ENCODE peak calls at places on chromosomes 2 and 18, in nine cellular contexts. R is CD8-positive, alpha-beta memory T cell; T is OCI-LY7; C is DND-41; Y is psoas muscle; S is naive thymus-derived CD4-positive, alpha-beta T cell; G is esophagus squamous epithelium; E is GM23248; A is RWPE2. V is an unnamed sample. For H3K4me1, the result is how much of the 10 kb centered on the place peaks cover.

GRCh38 chr2:220293966-220294365 is 666.5 kb downstream of the SLC4A3 start:
- DNase-seq in A (no peak), G (no peak), C (no peak), S (no peak), E (no peak), T (no peak), Y (no peak), R (no peak), V (no peak)

GRCh38 chr2:236309669-236310029 is 45.4 kb upstream of the ASB18 start:
- DNase-seq in S (no peak), A (no peak), C (no peak), T (peak), G (no peak), E (peak), R (no peak), Y (no peak), V (no peak)

GRCh38 chr18:77167276-77167675 is 34.7 kb upstream of the MBP start:
- DNase-seq in G (no peak), S (no peak), A (no peak), E (peak), Y (no peak), T (no peak), R (no peak), C (no peak), V (no peak)

GRCh38 chr2:134367915-134368911 is 114.3 kb downstream of the MGAT5 start:
- DNase-seq in E (no peak), S (no peak), R (no peak), Y (no peak), A (no peak), G (no peak), T (peak), C (peak), V (no peak)

GRCh38 chr2:12555012-12555645 is 161.6 kb upstream of the TRIB2 start:
- DNase-seq in E (peak), S (no peak), A (no peak), R (no peak), C (no peak), Y (no peak), T (no peak), G (no peak), V (no peak)

GRCh38 chr2:113233593-113234550 is 44.8 kb downstream of the PAX8 start:
- DNase-seq in S (no peak), C (no peak), G (no peak), R (no peak), A (no peak), T (peak), Y (no peak), E (peak), V (no peak)

GRCh38 chr2:16281451-16282330 is 341.3 kb downstream of the MYCN start:
- DNase-seq in Y (no peak), S (no peak), R (no peak), G (no peak), E (no peak), A (no peak), T (peak), C (no peak), V (no peak)

GRCh38 chr2:231000211-231000904 is 4.4 kb downstream of the SPATA3 start:
- DNase-seq in S (no peak), C (no peak), G (no peak), A (no peak), Y (no peak), R (no peak), T (no peak), E (peak), V (no peak)

GRCh38 chr18:55302337-55302833 is 285.6 kb downstream of the TCF4 start:
- DNase-seq in S (no peak), A (no peak), G (no peak), C (no peak), R (no peak), E (peak), Y (peak), T (no peak), V (no peak)
- H3K4me1 ChIP-seq in S (under half), A (under half), G (under half), C (under half), R (under half), E (under half), Y (under half), T (under half), V (under half)

DNA sequence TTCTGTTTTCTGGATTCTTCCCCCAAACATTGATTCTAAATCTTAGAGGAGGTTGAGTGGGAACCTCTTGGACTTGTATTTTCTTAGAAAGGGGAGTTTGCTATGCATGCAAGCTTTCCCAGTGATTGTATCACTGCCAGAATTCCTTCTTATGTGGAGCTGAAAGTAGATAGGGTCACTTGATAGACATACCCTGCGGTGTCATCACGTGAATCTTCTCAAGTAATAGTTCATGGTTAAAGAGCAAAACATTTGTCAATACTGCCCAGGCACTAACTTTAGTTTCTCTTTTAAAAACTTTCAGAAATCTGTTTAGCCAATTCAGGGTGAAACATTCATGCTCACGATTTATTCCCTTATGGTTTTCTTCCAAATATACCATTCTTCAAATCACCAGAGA is 6.4 kb downstream of the PMAIP1 start:
- DNase-seq in T (no peak), S (no peak), A (no peak), G (no peak), C (no peak), R (no peak), Y (no peak), E (no peak), V (no peak)
- H3K4me3 ChIP-seq in T (no peak), S (no peak), A (no peak), G (no peak), C (no peak), R (no peak), Y (no peak), E (no peak), V (no peak)

DNA sequence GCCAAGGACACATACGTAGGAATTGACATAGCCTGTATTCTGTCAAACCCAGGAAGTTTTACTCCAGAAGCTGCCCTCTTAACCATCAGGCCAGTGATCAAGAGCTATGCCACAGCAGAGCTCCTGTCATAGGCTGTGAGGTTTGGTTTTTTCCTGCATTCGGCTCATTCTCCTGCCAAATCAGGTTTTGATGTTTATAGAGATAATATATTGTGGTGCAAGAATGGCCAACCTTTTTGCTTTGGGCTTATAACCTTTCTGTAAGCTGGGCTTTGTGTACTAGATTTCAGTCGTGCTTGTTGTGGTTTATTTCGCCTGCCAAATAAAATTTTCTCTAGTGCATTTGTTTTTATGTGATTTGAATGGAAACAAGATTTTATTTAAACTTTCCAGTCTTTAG is 2.4 kb downstream of the KDM3A start:
- DNase-seq in Y (no peak), E (no peak), S (no peak), T (no peak), R (no peak), A (no peak), G (no peak), C (no peak), V (no peak)
- H3K4me1 ChIP-seq in Y (half or more), E (under half), S (half or more), T (under half), R (half or more), A (under half), G (half or more), C (half or more), V (half or more)

GRCh38 chr2:219059375-219059724 is 1.4 kb downstream of the IHH start:
- DNase-seq in R (no peak), Y (no peak), E (peak), G (no peak), C (no peak), T (no peak), A (no peak), S (no peak), V (no peak)
- H3K4me3 ChIP-seq in R (no peak), Y (peak), E (no peak), G (peak), C (no peak), T (no peak), A (no peak), S (no peak), V (peak)

GRCh38 chr2:56386657-56387056 is 202.9 kb downstream of the CCDC85A start:
- DNase-seq in S (no peak), E (no peak), C (no peak), G (no peak), A (no peak), T (no peak), Y (no peak), R (no peak), V (no peak)
- H3K4me1 ChIP-seq in S (under half), E (under half), C (under half), G (under half), A (under half), T (under half), Y (under half), R (under half), V (under half)